ENCODE peak calls at places on chromosomes 12 and 14, in four cellular contexts. H, J, T and P are unnamed samples.
A peak's percentile ranks its signal among the peaks of the same experiment; 100 is the strongest.

GRCh38 chr14:71491925-71492324 is 440.3 kb upstream of the RGS6 start:
- DNase-seq in T (no peak), H (peak; percentile 41), J (no peak), P (no peak)

GRCh38 chr14:45641541-45641940 is 388.5 kb upstream of the MIS18BP1 start:
- DNase-seq in T (no peak), J (no peak), H (no peak), P (no peak)

GRCh38 chr14:88824314-88825077 is at the start of gene TTC8:
- DNase-seq in J (peak; percentile 50), H (peak; percentile 89), T (peak; percentile 45), P (peak; percentile 74)

GRCh38 chr14:52835122-52835903 is 43.9 kb upstream of the GNPNAT1 start:
- DNase-seq in J (no peak), T (no peak), H (peak; percentile 43), P (no peak)

GRCh38 chr12:96185914-96186313 is 8.3 kb upstream of the ELK3 start:
- DNase-seq in T (no peak), J (no peak), H (no peak), P (no peak)

GRCh38 chr14:89618821-89619551 is 202.0 kb upstream of the FOXN3 start:
- DNase-seq in H (peak; percentile 67), J (no peak), T (peak; percentile 42), P (no peak)

GRCh38 chr12:26853303-26854027 is 20.5 kb upstream of the ITPR2 start:
- DNase-seq in J (no peak), T (peak; percentile 65), H (peak; percentile 56), P (no peak)

GRCh38 chr12:85519163-85519562 is 239.1 kb downstream of the ALX1 start:
- DNase-seq in J (no peak), T (no peak), H (no peak), P (no peak)

GRCh38 chr12:108773798-108774788 is 42.8 kb upstream of the CORO1C start:
- DNase-seq in T (peak; percentile 59), H (peak; percentile 68), J (no peak), P (peak; percentile 28)

GRCh38 chr12:6613015-6613775 is 6.0 kb upstream of the CHD4 start:
- DNase-seq in J (no peak), T (peak; percentile 62), H (peak; percentile 72), P (no peak)

GRCh38 chr14:99329711-99330315 is 57.8 kb upstream of the BCL11B start:
- DNase-seq in T (no peak), H (no peak), J (no peak), P (no peak)

GRCh38 chr14:82872494-82872893 is 1338.8 kb upstream of the SEL1L start:
- DNase-seq in J (no peak), T (no peak), H (no peak), P (no peak)

GRCh38 chr12:41242613-41243012 is 54.5 kb downstream of the PDZRN4 start:
- DNase-seq in T (no peak), H (no peak), J (no peak), P (no peak)

GRCh38 chr12:115017346-115017745 is 333.4 kb upstream of the TBX3 start:
- DNase-seq in J (no peak), H (no peak), T (no peak), P (no peak)

GRCh38 chr14:64736271-64737131 is 32.3 kb downstream of the PLEKHG3 start:
- DNase-seq in T (no peak), H (no peak), J (no peak), P (no peak)

GRCh38 chr12:75750950-75751349 is 239.5 kb upstream of the KRR1 start:
- DNase-seq in H (peak; percentile 89), T (no peak), J (no peak), P (peak; percentile 87)

GRCh38 chr12:52347016-52347415 is 20.3 kb downstream of the KRT85 start:
- DNase-seq in H (no peak), J (no peak), T (no peak), P (no peak)

GRCh38 chr14:95098984-95099599 is 58.2 kb downstream of the DICER1 start:
- DNase-seq in J (no peak), H (peak; percentile 55), T (peak; percentile 55), P (peak; percentile 46)

GRCh38 chr12:119225454-119225853 is 46.7 kb downstream of the HSPB8 start:
- DNase-seq in J (no peak), H (no peak), T (no peak), P (no peak)

GRCh38 chr12:28413455-28414109 is 223.3 kb downstream of the CCDC91 start:
- DNase-seq in H (no peak), T (no peak), J (no peak), P (no peak)

GRCh38 chr12:51373222-51373621 is 18.0 kb downstream of the GALNT6 start:
- DNase-seq in J (no peak), T (no peak), H (no peak), P (no peak)

GRCh38 chr14:89615421-89615820 is 198.4 kb upstream of the FOXN3 start:
- DNase-seq in T (no peak), H (no peak), J (no peak), P (no peak)

GRCh38 chr14:104802913-104803184 is 1.9 kb downstream of the ZBTB42 start:
- DNase-seq in H (no peak), T (no peak), J (no peak), P (no peak)

GRCh38 chr12:21659383-21659782 is 1.7 kb upstream of the LDHB start:
- DNase-seq in H (no peak), T (no peak), J (no peak), P (no peak)

GRCh38 chr12:12560587-12561304 is 1.9 kb downstream of the DUSP16 start:
- DNase-seq in J (no peak), H (peak; percentile 69), T (no peak), P (no peak)

GRCh38 chr12:108802666-108803036 is 54.7 kb downstream of the SSH1 start:
- DNase-seq in J (no peak), T (no peak), H (peak; percentile 45), P (no peak)

GRCh38 chr12:52313926-52314325 is 7.3 kb downstream of the KRT83 start:
- DNase-seq in H (no peak), J (no peak), T (no peak), P (no peak)

GRCh38 chr12:117367006-117367638 is 5.7 kb upstream of the NOS1 start:
- DNase-seq in T (peak; percentile 54), H (peak; percentile 53), J (no peak), P (peak; percentile 67)

GRCh38 chr12:28866715-28867503 is 282.2 kb upstream of the FAR2 start:
- DNase-seq in J (no peak), H (no peak), T (no peak), P (no peak)

GRCh38 chr12:99852666-99853065 is 132.1 kb downstream of the ANKS1B start:
- DNase-seq in H (no peak), J (no peak), T (no peak), P (no peak)

GRCh38 chr12:27807063-27807703 is 27.1 kb upstream of the MANSC4 start:
- DNase-seq in H (no peak), J (no peak), T (no peak), P (no peak)

GRCh38 chr14:89032086-89032649 is 207.7 kb downstream of the TTC8 start:
- DNase-seq in J (no peak), H (no peak), T (no peak), P (no peak)

GRCh38 chr14:91877376-91877775 is 10.0 kb upstream of the TC2N start:
- DNase-seq in H (no peak), T (no peak), J (no peak), P (no peak)

GRCh38 chr12:66065623-66066022 is 64.9 kb downstream of the LLPH start:
- DNase-seq in H (peak; percentile 49), T (no peak), J (no peak), P (peak; percentile 53)

GRCh38 chr12:120078868-120079267 is 37.7 kb downstream of the RAB35 start:
- DNase-seq in J (no peak), T (no peak), H (no peak), P (no peak)

GRCh38 chr14:49880267-49881064 is 12.4 kb upstream of the ARF6 start:
- DNase-seq in T (no peak), J (no peak), H (no peak), P (no peak)
- H3K4me3 ChIP-seq in T (no peak overlapping the region), J (no peak overlapping the region), H (no peak overlapping the region), P (no peak overlapping the region)

DNA sequence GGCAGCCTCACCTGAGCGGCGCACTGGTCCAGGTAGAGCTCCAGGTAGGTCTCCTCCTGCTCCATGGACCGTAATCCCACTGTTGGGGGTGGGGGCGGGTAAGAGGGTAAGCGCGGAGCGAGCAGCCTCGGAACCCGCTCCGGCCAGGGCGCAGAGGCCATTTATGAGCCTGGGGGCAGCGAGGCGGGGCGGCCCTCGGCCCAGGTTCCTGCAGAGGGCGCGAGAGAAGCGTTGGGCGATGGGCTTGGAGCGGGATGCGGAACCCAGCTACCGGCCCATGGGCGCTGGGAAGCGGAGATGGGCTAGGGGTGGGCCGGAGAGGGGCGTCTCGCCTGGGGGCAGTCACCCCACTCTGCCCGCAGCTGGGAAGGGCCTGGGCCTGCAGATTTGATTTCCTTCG is at the start of gene TBPL2:
- DNase-seq in J (no peak), H (no peak), T (no peak), P (no peak)
- TF ChIP-seq CTCF in J (no peak), H (peak; percentile 11), T (no peak), P (peak; percentile 13)

DNA sequence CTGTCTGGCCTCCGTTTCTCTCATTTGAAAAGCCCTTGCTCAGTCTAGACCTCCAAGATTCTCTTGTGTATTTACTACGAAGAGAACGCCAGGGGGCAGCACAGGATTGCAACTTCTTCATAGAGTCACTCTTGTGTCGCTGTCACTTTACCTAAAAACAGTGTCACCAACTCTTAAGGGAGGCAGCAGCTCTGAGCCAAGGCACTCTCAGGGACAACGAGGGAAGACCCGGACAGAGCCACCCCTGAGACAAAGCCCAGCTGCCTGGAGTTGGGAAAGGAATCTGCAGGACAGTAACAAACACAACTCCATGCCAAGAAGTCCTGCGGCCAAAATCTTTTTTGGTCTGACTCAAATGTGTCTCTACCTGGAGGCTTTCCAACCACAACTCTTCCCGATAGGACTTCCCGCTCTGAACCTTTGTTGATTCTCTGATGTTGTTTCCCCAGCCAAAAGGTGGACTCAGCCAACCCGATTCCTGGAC is 9.6 kb upstream of the RPAP3 start:
- DNase-seq in J (no peak), T (peak; percentile 64), H (peak; percentile 71), P (peak; percentile 58)
- H3K4me3 ChIP-seq in J (no peak overlapping the region), T (no peak overlapping the region), H (no peak overlapping the region), P (no peak overlapping the region)

GRCh38 chr12:87348071-87348470 is 681.1 kb downstream of the C12orf50 start:
- DNase-seq in T (no peak), H (no peak), J (no peak), P (no peak)

DNA sequence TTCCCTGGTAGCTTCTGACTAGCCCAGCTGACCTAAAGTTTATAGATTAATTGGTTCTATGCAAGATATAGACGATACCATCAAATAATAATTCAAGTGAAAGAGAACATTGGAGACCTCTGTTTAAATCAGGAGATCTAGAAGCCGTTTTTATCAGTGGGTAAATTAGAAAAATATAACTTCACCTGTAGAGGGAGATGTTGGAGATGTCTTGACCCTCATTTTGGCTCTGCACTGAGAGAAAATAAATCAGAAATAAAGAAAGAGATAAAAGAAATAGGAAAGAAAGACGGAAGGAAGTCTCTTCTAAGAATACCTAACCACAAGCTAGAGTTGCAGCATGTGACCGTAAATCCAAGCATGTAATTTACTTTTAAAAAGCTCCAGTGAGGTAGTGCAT is 684.5 kb downstream of the C12orf50 start:
- DNase-seq in T (no peak), J (no peak), H (no peak), P (no peak)
- TF ChIP-seq CTCF in T (no peak), J (no peak), H (peak; percentile 30), P (peak; percentile 3)

GRCh38 chr12:3882396-3882795 is 9.2 kb upstream of the PARP11 start:
- DNase-seq in H (no peak), J (no peak), T (no peak), P (no peak)
- H3K4me3 ChIP-seq in H (no peak overlapping the region), J (no peak overlapping the region), T (no peak overlapping the region), P (no peak overlapping the region)

GRCh38 chr14:77961853-77962580 is 162.1 kb downstream of the ADCK1 start:
- DNase-seq in H (no peak), J (no peak), T (no peak), P (no peak)
- TF ChIP-seq CTCF in H (no peak), J (no peak), T (no peak), P (no peak)